ENCODE peak calls at places on chromosomes 16 and 17, in eight cellular contexts. One of them, this sample, is unnamed.

GRCh38 chr16:59198487-59198886 is 464.4 kb upstream of the GOT2 start:
- DNase-seq in activated naive CD4-positive, alpha-beta T cell: no peak
- DNase-seq in esophagus squamous epithelium: no peak
- DNase-seq in cardiac fibroblast: no peak
- DNase-seq in left kidney: no peak
- DNase-seq in T1000: no peak
- DNase-seq in amniotic stem cell: no peak
- DNase-seq in T-helper 1 cell: no peak
- DNase-seq in this sample: no peak

GRCh38 chr16:78235168-78235800 is 135.8 kb downstream of the WWOX start:
- DNase-seq in activated naive CD4-positive, alpha-beta T cell: peak
- DNase-seq in esophagus squamous epithelium: no peak
- DNase-seq in cardiac fibroblast: peak
- DNase-seq in left kidney: peak
- DNase-seq in T1000: no peak
- DNase-seq in amniotic stem cell: no peak
- DNase-seq in T-helper 1 cell: peak
- DNase-seq in this sample: peak

GRCh38 chr16:85480727-85481101 is 132.4 kb upstream of the GSE1 start:
- DNase-seq in activated naive CD4-positive, alpha-beta T cell: no peak
- DNase-seq in esophagus squamous epithelium: no peak
- DNase-seq in cardiac fibroblast: no peak
- DNase-seq in left kidney: peak
- DNase-seq in T1000: no peak
- DNase-seq in amniotic stem cell: no peak
- DNase-seq in T-helper 1 cell: no peak
- DNase-seq in this sample: no peak

GRCh38 chr17:34579017-34579946 is at the start of gene TMEM132E:
- DNase-seq in activated naive CD4-positive, alpha-beta T cell: no peak
- DNase-seq in esophagus squamous epithelium: no peak
- DNase-seq in cardiac fibroblast: peak
- DNase-seq in left kidney: peak
- DNase-seq in T1000: no peak
- DNase-seq in amniotic stem cell: no peak
- DNase-seq in T-helper 1 cell: no peak
- DNase-seq in this sample: no peak

GRCh38 chr16:55035037-55035436 is 104.4 kb downstream of the IRX5 start:
- DNase-seq in activated naive CD4-positive, alpha-beta T cell: no peak
- DNase-seq in esophagus squamous epithelium: no peak
- DNase-seq in cardiac fibroblast: no peak
- DNase-seq in left kidney: peak
- DNase-seq in T1000: no peak
- DNase-seq in amniotic stem cell: peak
- DNase-seq in T-helper 1 cell: no peak
- DNase-seq in this sample: no peak

GRCh38 chr16:15874745-15875314 is 13.6 kb downstream of the CEP20 start:
- DNase-seq in activated naive CD4-positive, alpha-beta T cell: no peak
- DNase-seq in esophagus squamous epithelium: no peak
- DNase-seq in cardiac fibroblast: peak
- DNase-seq in left kidney: peak
- DNase-seq in T1000: no peak
- DNase-seq in amniotic stem cell: peak
- DNase-seq in T-helper 1 cell: no peak
- DNase-seq in this sample: no peak

GRCh38 chr17:16100737-16101400 is 101.2 kb downstream of the TTC19 start:
- DNase-seq in activated naive CD4-positive, alpha-beta T cell: no peak
- DNase-seq in esophagus squamous epithelium: no peak
- DNase-seq in cardiac fibroblast: peak
- DNase-seq in left kidney: no peak
- DNase-seq in T1000: no peak
- DNase-seq in amniotic stem cell: no peak
- DNase-seq in T-helper 1 cell: no peak
- DNase-seq in this sample: no peak

GRCh38 chr17:4043862-4044261 is 79.6 kb upstream of the ATP2A3 start:
- DNase-seq in activated naive CD4-positive, alpha-beta T cell: peak
- DNase-seq in esophagus squamous epithelium: no peak
- DNase-seq in cardiac fibroblast: no peak
- DNase-seq in left kidney: no peak
- DNase-seq in T1000: no peak
- DNase-seq in amniotic stem cell: no peak
- DNase-seq in T-helper 1 cell: peak
- DNase-seq in this sample: peak

GRCh38 chr17:73043686-73044581 is 48.6 kb downstream of the SLC39A11 start:
- DNase-seq in activated naive CD4-positive, alpha-beta T cell: no peak
- DNase-seq in esophagus squamous epithelium: no peak
- DNase-seq in cardiac fibroblast: peak
- DNase-seq in left kidney: peak
- DNase-seq in T1000: no peak
- DNase-seq in amniotic stem cell: no peak
- DNase-seq in T-helper 1 cell: no peak
- DNase-seq in this sample: no peak

GRCh38 chr16:2915196-2915929 is 3.6 kb downstream of the FLYWCH1 start:
- DNase-seq in activated naive CD4-positive, alpha-beta T cell: no peak
- DNase-seq in esophagus squamous epithelium: no peak
- DNase-seq in cardiac fibroblast: no peak
- DNase-seq in left kidney: no peak
- DNase-seq in T1000: no peak
- DNase-seq in amniotic stem cell: no peak
- DNase-seq in T-helper 1 cell: no peak
- DNase-seq in this sample: no peak

GRCh38 chr17:73491648-73492047 is 152.6 kb downstream of the SDK2 start:
- DNase-seq in activated naive CD4-positive, alpha-beta T cell: no peak
- DNase-seq in esophagus squamous epithelium: no peak
- DNase-seq in cardiac fibroblast: no peak
- DNase-seq in left kidney: no peak
- DNase-seq in T1000: no peak
- DNase-seq in amniotic stem cell: no peak
- DNase-seq in T-helper 1 cell: no peak
- DNase-seq in this sample: no peak

GRCh38 chr16:15981382-15981781 is 32.0 kb downstream of the ABCC1 start:
- DNase-seq in activated naive CD4-positive, alpha-beta T cell: no peak
- DNase-seq in esophagus squamous epithelium: no peak
- DNase-seq in cardiac fibroblast: no peak
- DNase-seq in left kidney: no peak
- DNase-seq in T1000: no peak
- DNase-seq in amniotic stem cell: no peak
- DNase-seq in T-helper 1 cell: no peak
- DNase-seq in this sample: no peak

GRCh38 chr16:9081183-9081582 is 10.3 kb upstream of the HAPSTR1 start:
- DNase-seq in activated naive CD4-positive, alpha-beta T cell: no peak
- DNase-seq in esophagus squamous epithelium: no peak
- DNase-seq in cardiac fibroblast: no peak
- DNase-seq in left kidney: no peak
- DNase-seq in T1000: no peak
- DNase-seq in amniotic stem cell: no peak
- DNase-seq in T-helper 1 cell: no peak
- DNase-seq in this sample: no peak

GRCh38 chr16:77965346-77965745 is 57.0 kb upstream of the CLEC3A start:
- DNase-seq in activated naive CD4-positive, alpha-beta T cell: no peak
- DNase-seq in esophagus squamous epithelium: no peak
- DNase-seq in cardiac fibroblast: peak
- DNase-seq in left kidney: no peak
- DNase-seq in T1000: no peak
- DNase-seq in amniotic stem cell: no peak
- DNase-seq in T-helper 1 cell: no peak
- DNase-seq in this sample: no peak

GRCh38 chr17:75516619-75517276 is 420 bp downstream of the TSEN54 start:
- DNase-seq in activated naive CD4-positive, alpha-beta T cell: peak
- DNase-seq in esophagus squamous epithelium: no peak
- DNase-seq in cardiac fibroblast: peak
- DNase-seq in left kidney: peak
- DNase-seq in T1000: no peak
- DNase-seq in amniotic stem cell: no peak
- DNase-seq in T-helper 1 cell: no peak
- DNase-seq in this sample: no peak

GRCh38 chr16:15482068-15482747 is 47.8 kb downstream of the BMERB1 start:
- DNase-seq in activated naive CD4-positive, alpha-beta T cell: no peak
- DNase-seq in esophagus squamous epithelium: no peak
- DNase-seq in cardiac fibroblast: peak
- DNase-seq in left kidney: peak
- DNase-seq in T1000: peak
- DNase-seq in amniotic stem cell: peak
- DNase-seq in T-helper 1 cell: no peak
- DNase-seq in this sample: no peak

GRCh38 chr17:20122236-20122879 is 113.2 kb downstream of the SPECC1 start:
- DNase-seq in activated naive CD4-positive, alpha-beta T cell: no peak
- DNase-seq in esophagus squamous epithelium: no peak
- DNase-seq in cardiac fibroblast: no peak
- DNase-seq in left kidney: no peak
- DNase-seq in T1000: no peak
- DNase-seq in amniotic stem cell: no peak
- DNase-seq in T-helper 1 cell: no peak
- DNase-seq in this sample: no peak

GRCh38 chr17:2749058-2749783 is at the start of gene CCDC92B:
- DNase-seq in activated naive CD4-positive, alpha-beta T cell: no peak
- DNase-seq in esophagus squamous epithelium: no peak
- DNase-seq in cardiac fibroblast: no peak
- DNase-seq in left kidney: no peak
- DNase-seq in T1000: no peak
- DNase-seq in amniotic stem cell: no peak
- DNase-seq in T-helper 1 cell: no peak
- DNase-seq in this sample: no peak

GRCh38 chr16:55091213-55091870 is 160.7 kb downstream of the IRX5 start:
- DNase-seq in activated naive CD4-positive, alpha-beta T cell: no peak
- DNase-seq in esophagus squamous epithelium: no peak
- DNase-seq in cardiac fibroblast: no peak
- DNase-seq in left kidney: peak
- DNase-seq in T1000: no peak
- DNase-seq in amniotic stem cell: no peak
- DNase-seq in T-helper 1 cell: no peak
- DNase-seq in this sample: no peak

GRCh38 chr16:10883004-10883403 is 6.0 kb downstream of the CIITA start:
- DNase-seq in activated naive CD4-positive, alpha-beta T cell: no peak
- DNase-seq in esophagus squamous epithelium: no peak
- DNase-seq in cardiac fibroblast: no peak
- DNase-seq in left kidney: peak
- DNase-seq in T1000: no peak
- DNase-seq in amniotic stem cell: no peak
- DNase-seq in T-helper 1 cell: no peak
- DNase-seq in this sample: no peak

This sample was measured in effector memory CD8-positive, alpha-beta T cell.